ENCODE peak calls at places on chromosome 16, in five cellular contexts. T, S, U, L and H are unnamed samples.

GRCh38 chr16:70685938-70686375 is at the start of gene MTSS2:
- DNase-seq in T (peak), S (peak), U (peak), L (no peak), H (no peak)

GRCh38 chr16:81758376-81758775 is 20.7 kb upstream of the PLCG2 start:
- DNase-seq in T (no peak), S (no peak), U (no peak), L (no peak), H (no peak)

GRCh38 chr16:83336630-83337029 is 471.1 kb upstream of the HSBP1 start:
- DNase-seq in T (no peak), S (no peak), U (no peak), L (no peak), H (no peak)

GRCh38 chr16:84513111-84514065 is 8.9 kb upstream of the MEAK7 start:
- DNase-seq in T (peak), S (no peak), U (no peak), L (no peak), H (no peak)

GRCh38 chr16:770411-770810 is 9.9 kb downstream of the MSLN start:
- DNase-seq in T (no peak), S (no peak), U (no peak), L (no peak), H (no peak)

GRCh38 chr16:57871457-57871856 is 69.2 kb upstream of the KIFC3 start:
- DNase-seq in T (no peak), S (no peak), U (no peak), L (no peak), H (no peak)

GRCh38 chr16:65323655-65324237 is 201.9 kb upstream of the CDH11 start:
- DNase-seq in T (no peak), S (no peak), U (no peak), L (no peak), H (no peak)

GRCh38 chr16:1870365-1871082 is 1.4 kb downstream of the MEIOB start:
- DNase-seq in T (peak), S (no peak), U (no peak), L (no peak), H (no peak)

GRCh38 chr16:7303014-7303676 is 29.5 kb upstream of the RBFOX1 start:
- DNase-seq in T (no peak), S (no peak), U (no peak), L (no peak), H (no peak)

GRCh38 chr16:86120201-86120981 is 221.4 kb downstream of the IRF8 start:
- DNase-seq in T (no peak), S (no peak), U (no peak), L (no peak), H (no peak)

GRCh38 chr16:24253192-24253591 is 2.9 kb upstream of the CACNG3 start:
- DNase-seq in T (no peak), S (no peak), U (no peak), L (peak), H (peak)

GRCh38 chr16:85029413-85029794 is 1.8 kb downstream of the KIAA0513 start:
- DNase-seq in T (no peak), S (no peak), U (no peak), L (no peak), H (no peak)

GRCh38 chr16:26859086-26859485 is 207.6 kb upstream of the C16orf82 start:
- DNase-seq in T (no peak), S (no peak), U (no peak), L (no peak), H (no peak)

GRCh38 chr16:55701442-55702319 is 45.9 kb downstream of the SLC6A2 start:
- DNase-seq in T (peak), S (no peak), U (peak), L (peak), H (no peak)

GRCh38 chr16:81237282-81237681 is 1.2 kb upstream of the BCO1 start:
- DNase-seq in T (no peak), S (no peak), U (peak), L (no peak), H (no peak)

DNA sequence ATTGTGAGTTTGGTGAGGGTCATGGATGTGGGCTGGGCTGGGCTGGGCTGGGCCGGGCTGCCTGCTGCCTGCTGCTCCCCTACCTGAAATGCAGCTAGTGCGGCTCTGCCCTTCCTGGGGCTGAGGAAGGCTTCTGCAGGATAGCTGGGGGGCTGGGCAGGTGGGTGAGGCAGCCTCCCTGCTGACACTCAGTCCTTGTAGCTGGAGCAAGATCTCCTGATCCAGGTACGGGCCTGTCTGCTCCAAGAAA is 4.7 kb downstream of the RPL13 start:
- DNase-seq in T (no peak), S (no peak), U (peak), L (no peak), H (no peak)
- H3K4me3 ChIP-seq in T (no peak), S (no peak), U (no peak), L (no peak), H (no peak)

GRCh38 chr16:4052096-4052495 is 64.1 kb downstream of the ADCY9 start:
- DNase-seq in T (no peak), S (no peak), U (no peak), L (no peak), H (no peak)

GRCh38 chr16:4055748-4056147 is 60.5 kb downstream of the ADCY9 start:
- DNase-seq in T (no peak), S (no peak), U (no peak), L (no peak), H (no peak)

GRCh38 chr16:4051591-4051990 is 64.7 kb downstream of the ADCY9 start:
- DNase-seq in T (no peak), S (no peak), U (no peak), L (no peak), H (no peak)

GRCh38 chr16:4053663-4054479 is 62.4 kb downstream of the ADCY9 start:
- DNase-seq in T (peak), S (peak), U (peak), L (no peak), H (no peak)

GRCh38 chr16:4052801-4053662 is 63.2 kb downstream of the ADCY9 start:
- DNase-seq in T (peak), S (peak), U (peak), L (no peak), H (no peak)
- H3K4me3 ChIP-seq in T (peak), S (no peak), U (peak), L (no peak), H (peak)

GRCh38 chr16:74605332-74605731 is 1.6 kb downstream of the GLG1 start:
- DNase-seq in T (no peak), S (no peak), U (no peak), L (no peak), H (no peak)

GRCh38 chr16:74607967-74608356 is 1.0 kb upstream of the GLG1 start:
- DNase-seq in T (peak), S (no peak), U (peak), L (no peak), H (no peak)

GRCh38 chr16:74606521-74607309 is at the start of gene GLG1:
- DNase-seq in T (peak), S (peak), U (peak), L (peak), H (no peak)

GRCh38 chr16:74607310-74607966 is 524 bp upstream of the GLG1 start:
- DNase-seq in T (no peak), S (no peak), U (no peak), L (no peak), H (no peak)

DNA sequence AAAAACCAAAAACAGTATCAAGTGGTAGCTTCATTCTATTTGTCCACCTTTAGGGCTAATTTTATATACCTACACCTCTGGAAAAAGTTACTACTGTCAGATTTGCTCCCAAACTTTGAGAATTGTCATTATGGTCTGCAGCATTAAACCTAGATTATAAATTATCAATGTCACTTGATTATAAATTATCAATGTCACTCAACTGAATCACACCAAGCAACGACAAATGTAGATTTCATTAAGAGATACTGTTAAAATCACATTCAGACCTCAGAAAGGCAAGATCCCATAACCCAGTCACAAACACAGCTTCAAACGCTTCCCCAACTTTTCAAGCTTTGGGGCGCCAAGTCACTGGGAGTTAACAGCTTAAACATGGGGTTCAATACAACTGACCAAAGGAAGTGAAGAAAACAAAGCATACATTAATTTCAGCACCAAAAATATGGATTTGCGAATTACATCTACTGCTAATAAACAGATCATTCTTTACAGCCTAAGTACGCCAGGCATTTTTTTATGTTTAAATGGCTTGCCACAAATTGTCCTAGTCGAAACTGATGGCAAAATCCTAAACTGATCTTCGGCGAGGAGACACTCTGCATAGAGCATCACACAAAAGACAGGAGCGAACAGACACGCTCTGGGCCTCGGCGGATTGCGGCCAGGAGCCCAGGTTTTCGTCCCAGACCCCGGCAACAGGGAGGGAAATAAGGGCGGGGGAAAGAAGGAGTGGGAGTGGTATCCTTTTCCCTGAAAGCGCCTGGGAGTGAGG is 981 bp downstream of the GLG1 start:
- DNase-seq in T (no peak), S (no peak), U (no peak), L (no peak), H (no peak)
- H3K4me3 ChIP-seq in T (peak), S (peak), U (peak), L (peak), H (peak)

GRCh38 chr16:66503030-66503429 is 46.9 kb downstream of the TK2 start:
- DNase-seq in T (no peak), S (peak), U (no peak), L (no peak), H (no peak)
- H3K4me3 ChIP-seq in T (no peak), S (no peak), U (no peak), L (no peak), H (no peak)